ENCODE peak calls at places on chromosomes 1 and 21, in six cellular contexts. O, Q, T, X, F and C are unnamed samples.

GRCh38 chr1:150410582-150411101 is 46.7 kb downstream of the RPRD2 start:
- DNase-seq in O (no peak), Q (no peak), T (peak; percentile 14), X (no peak), F (no peak), C (peak; percentile 72)

GRCh38 chr1:172298146-172298545 is 122.3 kb upstream of the C1orf105 start:
- DNase-seq in O (no peak), Q (no peak), T (no peak), X (no peak), F (no peak), C (no peak)

GRCh38 chr1:220575718-220576497 is 48.0 kb downstream of the MARK1 start:
- DNase-seq in O (no peak), Q (no peak), T (no peak), X (no peak), F (no peak), C (no peak)

GRCh38 chr1:212228591-212229119 is 56.6 kb upstream of the PPP2R5A start:
- DNase-seq in O (no peak), Q (no peak), T (no peak), X (no peak), F (no peak), C (no peak)

GRCh38 chr21:37793660-37794059 is 122.6 kb downstream of the KCNJ6 start:
- DNase-seq in O (no peak), Q (peak; percentile 38), T (peak; percentile 53), X (no peak), F (no peak), C (peak; percentile 62)

GRCh38 chr1:30650959-30651320 is 72.4 kb downstream of the MATN1 start:
- DNase-seq in O (no peak), Q (no peak), T (no peak), X (peak; percentile 40), F (no peak), C (no peak)

GRCh38 chr1:40844079-40844478 is 18.1 kb downstream of the CITED4 start:
- DNase-seq in O (no peak), Q (no peak), T (no peak), X (no peak), F (no peak), C (no peak)

GRCh38 chr1:113686891-113687624 is 72.2 kb downstream of the PHTF1 start:
- DNase-seq in O (no peak), Q (peak; percentile 42), T (peak; percentile 64), X (no peak), F (no peak), C (no peak)

GRCh38 chr1:201261771-201262547 is 21.3 kb upstream of the PKP1 start:
- DNase-seq in O (no peak), Q (peak; percentile 21), T (no peak), X (peak; percentile 38), F (no peak), C (no peak)

GRCh38 chr1:10529096-10529495 is 54.3 kb downstream of the PEX14 start:
- DNase-seq in O (no peak), Q (no peak), T (no peak), X (no peak), F (no peak), C (no peak)

GRCh38 chr1:197519741-197520334 is 251.8 kb downstream of the CRB1 start:
- DNase-seq in O (no peak), Q (peak; percentile 15), T (peak; percentile 30), X (no peak), F (no peak), C (peak; percentile 42)

GRCh38 chr21:14877581-14878228 is 187.1 kb downstream of the NRIP1 start:
- DNase-seq in O (no peak), Q (no peak), T (peak; percentile 47), X (no peak), F (no peak), C (peak; percentile 64)

GRCh38 chr1:168763031-168763430 is 34.0 kb upstream of the DPT start:
- DNase-seq in O (no peak), Q (no peak), T (no peak), X (no peak), F (no peak), C (no peak)

GRCh38 chr1:102742426-102742825 is 365.9 kb downstream of the COL11A1 start:
- DNase-seq in O (no peak), Q (no peak), T (peak; percentile 37), X (no peak), F (no peak), C (peak; percentile 38)

GRCh38 chr1:246647113-246647512 is 77.1 kb upstream of the SCCPDH start:
- DNase-seq in O (peak; percentile 74), Q (peak; percentile 69), T (peak; percentile 73), X (peak; percentile 91), F (peak; percentile 31), C (peak; percentile 88)

GRCh38 chr1:90924982-90925381 is 96.9 kb downstream of the ZNF644 start:
- DNase-seq in O (no peak), Q (no peak), T (no peak), X (peak; percentile 76), F (no peak), C (no peak)

GRCh38 chr1:27148591-27148990 is 6.3 kb downstream of the SLC9A1 start:
- DNase-seq in O (no peak), Q (no peak), T (no peak), X (no peak), F (no peak), C (no peak)

GRCh38 chr1:6417961-6418667 is 1.6 kb downstream of the HES2 start:
- DNase-seq in O (no peak), Q (no peak), T (no peak), X (no peak), F (no peak), C (no peak)

GRCh38 chr1:205453466-205453865 is 2.4 kb downstream of the BLACAT1 start:
- DNase-seq in O (no peak), Q (no peak), T (no peak), X (no peak), F (no peak), C (no peak)
- H3K4me3 ChIP-seq in O (no peak overlapping the region), Q (no peak overlapping the region), T (no peak overlapping the region), X (no peak overlapping the region), F (no peak overlapping the region), C (no peak overlapping the region)

DNA sequence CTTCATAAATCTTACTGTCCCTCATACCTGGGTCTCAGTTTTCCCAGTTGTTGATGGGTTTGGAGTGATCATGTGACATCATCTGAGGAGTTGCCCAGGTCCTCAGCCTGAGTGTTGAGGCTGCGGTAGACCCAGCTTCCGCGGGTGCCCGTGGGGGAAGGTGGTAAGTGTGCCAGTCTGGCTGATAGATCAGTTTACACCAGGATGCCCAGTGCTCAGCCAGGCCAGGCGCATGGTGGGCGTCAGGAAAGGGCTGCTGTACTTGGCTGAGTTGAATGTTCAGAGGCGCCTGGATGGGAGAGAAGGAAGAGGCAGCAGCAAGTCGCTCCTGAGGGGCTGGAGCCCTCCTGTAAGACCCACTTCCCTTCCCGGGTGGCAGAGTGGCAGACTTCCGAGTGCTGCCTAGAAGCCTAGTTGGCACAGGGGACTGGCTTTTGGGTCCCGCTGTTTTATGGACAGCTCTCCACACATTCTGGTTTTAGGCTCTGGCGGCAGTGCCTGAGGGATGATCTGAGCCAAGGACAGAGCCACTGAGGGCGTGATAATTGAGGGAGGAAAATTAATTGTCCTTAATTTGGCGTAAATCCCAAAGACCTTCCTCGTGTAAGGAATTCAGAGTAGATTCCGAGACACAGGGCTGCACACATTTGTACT is 35.8 kb downstream of the PTPRF start:
- DNase-seq in O (no peak), Q (no peak), T (no peak), X (no peak), F (no peak), C (no peak)
- H3K4me3 ChIP-seq in O (peak overlapping the region; percentile 75), Q (no peak overlapping the region), T (no peak overlapping the region), X (no peak overlapping the region), F (peak overlapping the region; percentile 52), C (no peak overlapping the region)

DNA sequence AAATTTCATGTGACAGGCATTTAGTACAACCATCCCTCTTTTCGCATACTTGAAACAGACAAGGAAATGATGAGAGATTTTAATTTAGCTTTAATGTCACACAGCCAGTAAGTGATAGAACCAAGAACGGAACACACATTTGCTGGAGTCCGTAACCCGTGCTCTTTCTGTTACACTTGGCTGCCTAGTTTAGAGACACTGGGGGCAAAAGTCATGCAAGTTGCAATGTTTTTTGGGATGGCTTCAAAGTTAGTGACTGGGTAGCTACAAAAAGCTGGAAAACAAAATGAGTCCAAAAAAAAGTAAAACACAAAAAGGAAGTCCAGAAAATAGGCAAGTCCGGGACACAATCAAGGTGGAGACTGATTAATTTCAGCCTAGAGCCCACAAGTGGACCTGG is 5.9 kb downstream of the NID1 start:
- DNase-seq in O (no peak), Q (no peak), T (no peak), X (no peak), F (no peak), C (no peak)
- H3K4me3 ChIP-seq in O (peak overlapping the region; percentile 92), Q (peak overlapping the region; percentile 2), T (peak overlapping the region; percentile 2), X (no peak overlapping the region), F (no peak overlapping the region), C (no peak overlapping the region)

DNA sequence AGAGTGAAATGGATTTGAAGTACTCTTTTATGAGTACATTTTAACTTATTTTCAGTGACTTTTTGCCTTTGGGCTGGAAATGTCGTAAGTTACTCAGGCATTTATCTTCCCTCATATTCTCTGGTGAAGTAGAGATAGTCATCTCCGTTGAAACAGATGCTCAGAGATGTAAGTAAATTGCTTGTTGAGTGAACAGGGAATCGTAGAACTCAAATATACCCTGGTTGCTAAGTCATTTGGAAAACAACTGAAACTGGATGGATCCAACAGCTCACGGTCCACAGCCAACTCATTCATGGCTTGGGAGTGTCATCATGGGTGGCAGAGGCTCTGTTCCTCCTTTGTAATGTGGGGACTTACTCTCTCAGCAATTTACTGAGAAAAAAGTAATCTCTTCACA is 107.2 kb downstream of the LEPR start:
- DNase-seq in O (no peak), Q (peak; percentile 73), T (no peak), X (no peak), F (peak; percentile 25), C (peak; percentile 15)
- H3K4me3 ChIP-seq in O (peak overlapping the region; percentile 75), Q (peak overlapping the region; percentile 42), T (peak overlapping the region; percentile 13), X (no peak overlapping the region), F (no peak overlapping the region), C (peak overlapping the region; percentile 8)

GRCh38 chr1:3691421-3692204 is 39.3 kb downstream of the TP73 start:
- DNase-seq in O (no peak), Q (no peak), T (no peak), X (no peak), F (no peak), C (no peak)

GRCh38 chr1:3688356-3688755 is 36.0 kb downstream of the TP73 start:
- DNase-seq in O (no peak), Q (no peak), T (no peak), X (peak; percentile 88), F (no peak), C (no peak)

GRCh38 chr1:3692593-3692992 is 40.3 kb downstream of the TP73 start:
- DNase-seq in O (no peak), Q (no peak), T (no peak), X (no peak), F (no peak), C (no peak)

GRCh38 chr1:3688836-3689750 is 36.8 kb downstream of the TP73 start:
- DNase-seq in O (no peak), Q (no peak), T (no peak), X (peak; percentile 59), F (no peak), C (no peak)

GRCh38 chr1:3690282-3691065 is 38.2 kb downstream of the TP73 start:
- DNase-seq in O (no peak), Q (no peak), T (no peak), X (no peak), F (no peak), C (no peak)
- H3K4me3 ChIP-seq in O (no peak overlapping the region), Q (no peak overlapping the region), T (no peak overlapping the region), X (no peak overlapping the region), F (no peak overlapping the region), C (no peak overlapping the region)